ENCODE peak calls at places on chromosomes 6 and 20, in four cellular contexts. U is mucosa of descending colon, D is BJ, Q is fibroblast of mammary gland. Z is an unnamed sample.

GRCh38 chr6:72861935-72862432 is 240.1 kb downstream of the KCNQ5 start:
- DNase-seq in U (no peak), D (peak), Q (peak), Z (no peak)

GRCh38 chr6:24359640-24360454 is 2.0 kb upstream of the DCDC2 start:
- DNase-seq in U (peak), D (peak), Q (peak), Z (peak)

GRCh38 chr20:36571564-36572504 is 1.6 kb upstream of the TGIF2 start:
- DNase-seq in U (no peak), D (no peak), Q (no peak), Z (no peak)

GRCh38 chr6:160348552-160349441 is 619 bp downstream of the SLC22A3 start:
- DNase-seq in U (peak), D (no peak), Q (no peak), Z (no peak)

GRCh38 chr20:52497731-52498130 is 306.2 kb upstream of the ZFP64 start:
- DNase-seq in U (no peak), D (peak), Q (peak), Z (no peak)

GRCh38 chr6:143410859-143411270 is 39.6 kb downstream of the ADAT2 start:
- DNase-seq in U (no peak), D (peak), Q (peak), Z (no peak)

GRCh38 chr6:70551566-70551965 is 15.2 kb upstream of the SDHAF4 start:
- DNase-seq in U (no peak), D (no peak), Q (no peak), Z (no peak)

GRCh38 chr20:7926767-7927166 is 13.5 kb downstream of the HAO1 start:
- DNase-seq in U (no peak), D (no peak), Q (peak), Z (no peak)

GRCh38 chr6:90497411-90497810 is 89.5 kb downstream of the MAP3K7 start:
- DNase-seq in U (no peak), D (no peak), Q (no peak), Z (no peak)

GRCh38 chr6:36914227-36914794 is 28.6 kb downstream of the C6orf89 start:
- DNase-seq in U (peak), D (no peak), Q (peak), Z (peak)

GRCh38 chr6:31203345-31203979 is 33.0 kb upstream of the POU5F1 start:
- DNase-seq in U (no peak), D (no peak), Q (peak), Z (no peak)

GRCh38 chr20:40493551-40493950 is 195.5 kb downstream of the MAFB start:
- DNase-seq in U (no peak), D (no peak), Q (peak), Z (peak)

GRCh38 chr6:7590918-7591302 is 912 bp downstream of the SNRNP48 start:
- DNase-seq in U (peak), D (no peak), Q (peak), Z (no peak)

GRCh38 chr6:36964908-36965307 is 10.4 kb downstream of the PI16 start:
- DNase-seq in U (no peak), D (no peak), Q (no peak), Z (no peak)

GRCh38 chr20:15378151-15378550 is 1040.7 kb upstream of the FLRT3 start:
- DNase-seq in U (no peak), D (no peak), Q (no peak), Z (no peak)

GRCh38 chr6:31110825-31111582 is 1.4 kb downstream of the C6orf15 start:
- DNase-seq in U (no peak), D (no peak), Q (no peak), Z (no peak)

GRCh38 chr20:20237093-20237959 is 130.6 kb upstream of the INSM1 start:
- DNase-seq in U (peak), D (no peak), Q (peak), Z (no peak)
- TF ChIP-seq CTCF in U (peak), D (peak), Q (peak), Z (peak)

GRCh38 chr6:10487668-10488327 is 33.4 kb upstream of the GCNT2 start:
- DNase-seq in U (no peak), D (no peak), Q (no peak), Z (no peak)
- H3K4me3 ChIP-seq in U (no peak), D (no peak), Q (no peak), Z (no peak)

DNA sequence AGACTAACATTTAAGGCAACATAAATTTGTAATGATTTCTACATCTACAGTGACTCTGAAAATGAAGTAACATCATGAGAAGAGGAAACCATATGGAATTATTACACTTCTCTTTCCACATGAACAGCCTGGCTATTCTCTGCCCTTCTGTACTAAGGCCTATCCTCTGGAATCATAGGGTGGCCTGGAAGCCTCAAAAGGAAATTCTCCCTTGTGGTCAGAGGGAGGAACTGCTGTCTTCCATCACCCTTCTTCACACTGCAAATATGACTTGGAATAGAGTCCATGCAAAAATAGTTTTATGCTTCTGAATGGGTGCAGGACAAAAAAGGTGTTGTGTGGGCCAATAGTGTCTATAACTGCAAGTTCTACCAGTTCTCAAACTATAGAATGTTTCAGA is 44.6 kb upstream of the SH3BGRL2 start:
- DNase-seq in U (no peak), D (no peak), Q (peak), Z (no peak)
- TF ChIP-seq CTCF in U (peak), D (peak), Q (peak), Z (peak)

GRCh38 chr20:11917663-11918062 is at the start of gene BTBD3:
- DNase-seq in U (peak), D (no peak), Q (peak), Z (no peak)
- H3K4me3 ChIP-seq in U (no peak), D (peak), Q (peak), Z (no peak)

DNA sequence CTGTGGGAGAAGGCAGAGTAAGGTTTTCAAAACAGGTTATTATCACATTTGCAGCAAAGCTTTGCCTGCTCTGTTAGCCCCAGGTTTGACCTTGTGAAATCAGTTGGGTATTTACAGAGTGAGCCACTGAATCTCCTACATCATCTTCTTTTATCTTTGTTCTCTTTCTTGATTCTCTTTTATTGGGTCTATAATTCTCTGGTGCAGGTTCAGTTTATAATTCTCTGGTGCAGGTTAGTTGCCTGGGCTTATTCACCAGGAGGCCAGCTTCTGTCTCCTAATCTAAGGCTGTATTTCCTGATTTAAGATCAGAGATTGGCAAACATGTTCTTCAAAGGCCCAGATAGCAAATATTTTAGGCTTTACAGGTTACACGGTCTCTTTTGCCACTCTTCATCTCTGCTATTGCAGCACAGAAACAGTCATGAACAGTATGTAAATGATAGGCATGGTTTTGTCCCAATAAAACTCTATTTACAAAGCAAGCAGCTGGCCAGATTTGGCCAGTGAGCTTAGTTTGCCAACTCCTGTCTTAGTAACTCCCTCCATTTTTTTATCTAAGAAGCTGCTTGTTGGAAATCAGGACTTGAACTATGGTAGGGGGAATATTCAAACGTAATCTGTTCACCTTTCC is 205.0 kb upstream of the RIMS1 start:
- DNase-seq in U (no peak), D (no peak), Q (no peak), Z (no peak)
- TF ChIP-seq CTCF in U (no peak), D (no peak), Q (no peak), Z (no peak)

GRCh38 chr6:12060780-12061619 is 48.9 kb downstream of the HIVEP1 start:
- DNase-seq in U (peak), D (no peak), Q (no peak), Z (peak)
- H3K4me3 ChIP-seq in U (no peak), D (no peak), Q (no peak), Z (peak)

DNA sequence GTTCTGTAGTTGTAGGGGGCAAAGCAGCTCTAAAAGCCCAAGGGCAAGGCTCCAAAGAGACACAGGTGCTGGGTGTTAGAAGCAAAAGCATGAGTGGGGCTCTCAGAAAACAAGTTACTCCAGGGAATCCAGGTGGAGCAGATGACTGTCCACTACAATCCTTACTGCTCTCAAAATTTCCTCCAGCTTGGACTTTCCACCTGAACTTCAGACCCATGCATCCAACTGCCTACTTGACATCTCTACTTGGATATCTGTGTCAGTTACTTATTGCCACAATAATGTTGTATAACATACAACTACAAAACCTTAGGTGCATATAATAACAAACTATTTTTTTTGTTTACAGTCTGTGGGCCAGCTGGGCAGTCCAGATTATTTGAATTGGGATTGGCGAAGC is 22.8 kb upstream of the DTNBP1 start:
- DNase-seq in U (no peak), D (no peak), Q (no peak), Z (no peak)
- TF ChIP-seq CTCF in U (no peak), D (no peak), Q (no peak), Z (no peak)

GRCh38 chr20:50416269-50416863 is 93.8 kb upstream of the PTPN1 start:
- DNase-seq in U (peak), D (no peak), Q (no peak), Z (no peak)
- H3K4me3 ChIP-seq in U (no peak), D (no peak), Q (no peak), Z (no peak)